ENCODE peak calls at places on chromosomes 11 and 22, in four cellular contexts. One of them, this sample, is unnamed.

GRCh38 chr11:45036733-45037132 is 86.0 kb upstream of the TP53I11 start:
- DNase-seq in HepG2: no peak
- DNase-seq in H1: no peak
- DNase-seq in A549: no peak
- DNase-seq in this sample: no peak

GRCh38 chr22:49415219-49415951 is 412.3 kb downstream of the BRD1 start:
- DNase-seq in HepG2: no peak
- DNase-seq in H1: no peak
- DNase-seq in A549: no peak
- DNase-seq in this sample: no peak

GRCh38 chr11:107720305-107720775 is 8.5 kb upstream of the SLN start:
- DNase-seq in H1: no peak
- DNase-seq in HepG2: no peak
- DNase-seq in A549: no peak
- DNase-seq in this sample: no peak

GRCh38 chr11:61545341-61545740 is 35.5 kb downstream of the SYT7 start:
- DNase-seq in H1: no peak
- DNase-seq in A549: peak; percentile 42
- DNase-seq in HepG2: no peak
- DNase-seq in this sample: peak; percentile 72

GRCh38 chr11:100629671-100630070 is 57.4 kb upstream of the ARHGAP42 start:
- DNase-seq in A549: peak; percentile 47
- DNase-seq in HepG2: no peak
- DNase-seq in H1: no peak
- DNase-seq in this sample: no peak

GRCh38 chr11:72308226-72309073 is 64.5 kb upstream of the PHOX2A start:
- DNase-seq in H1: no peak
- DNase-seq in A549: no peak
- DNase-seq in HepG2: no peak
- DNase-seq in this sample: no peak

GRCh38 chr11:35274909-35275807 is 136.2 kb downstream of the CD44 start:
- DNase-seq in A549: peak; percentile 45
- DNase-seq in H1: no peak
- DNase-seq in HepG2: peak; percentile 3
- DNase-seq in this sample: no peak

GRCh38 chr22:35315855-35316745 is 16.4 kb downstream of the TOM1 start:
- DNase-seq in A549: no peak
- DNase-seq in HepG2: no peak
- DNase-seq in H1: no peak
- DNase-seq in this sample: no peak

GRCh38 chr11:108135845-108136599 is 14.7 kb downstream of the ACAT1 start:
- DNase-seq in H1: no peak
- DNase-seq in A549: peak; percentile 8
- DNase-seq in HepG2: no peak
- DNase-seq in this sample: no peak

GRCh38 chr22:32777997-32778396 is 23.5 kb upstream of the TIMP3 start:
- DNase-seq in H1: no peak
- DNase-seq in HepG2: no peak
- DNase-seq in A549: no peak
- DNase-seq in this sample: no peak

GRCh38 chr11:45110562-45110961 is 35.9 kb upstream of the PRDM11 start:
- DNase-seq in H1: no peak
- DNase-seq in HepG2: peak; percentile 72
- DNase-seq in A549: peak; percentile 78
- DNase-seq in this sample: peak; percentile 74

GRCh38 chr11:86740628-86741488 is 59.5 kb upstream of the PRSS23 start:
- DNase-seq in HepG2: peak; percentile 78
- DNase-seq in H1: peak; percentile 58
- DNase-seq in A549: peak; percentile 95
- DNase-seq in this sample: peak; percentile 59

GRCh38 chr11:2825261-2825885 is 60.2 kb downstream of the CDKN1C start:
- DNase-seq in H1: no peak
- DNase-seq in HepG2: peak; percentile 21
- DNase-seq in A549: no peak
- DNase-seq in this sample: peak; percentile 32

GRCh38 chr11:67197606-67198005 is 68.7 kb upstream of the GRK2 start:
- DNase-seq in A549: no peak
- DNase-seq in HepG2: no peak
- DNase-seq in H1: no peak
- DNase-seq in this sample: no peak

GRCh38 chr11:90849278-90849677 is 626.4 kb upstream of the CHORDC1 start:
- DNase-seq in H1: no peak
- DNase-seq in HepG2: no peak
- DNase-seq in A549: peak; percentile 8
- DNase-seq in this sample: no peak

GRCh38 chr22:42275970-42276369 is 5.5 kb upstream of the TCF20 start:
- DNase-seq in HepG2: no peak
- DNase-seq in H1: no peak
- DNase-seq in A549: no peak
- DNase-seq in this sample: no peak

GRCh38 chr11:61293869-61294716 is 1.0 kb downstream of the VWCE start:
- DNase-seq in H1: no peak
- DNase-seq in A549: peak; percentile 33
- DNase-seq in HepG2: peak; percentile 34
- DNase-seq in this sample: no peak

GRCh38 chr22:37909756-37910155 is 3.7 kb downstream of the MICALL1 start:
- DNase-seq in HepG2: no peak
- DNase-seq in H1: no peak
- DNase-seq in A549: no peak
- DNase-seq in this sample: no peak

GRCh38 chr22:44023404-44024287 is 456 bp upstream of the PARVB start:
- DNase-seq in HepG2: no peak
- DNase-seq in A549: peak; percentile 51
- DNase-seq in H1: no peak
- DNase-seq in this sample: peak; percentile 75
- TF ChIP-seq PHF8 in HepG2: peak; percentile 39
- TF ChIP-seq PHF8 in A549: peak; percentile 72
- TF ChIP-seq PHF8 in H1: peak; percentile 69
- TF ChIP-seq PHF8 in this sample: peak; percentile 85

DNA sequence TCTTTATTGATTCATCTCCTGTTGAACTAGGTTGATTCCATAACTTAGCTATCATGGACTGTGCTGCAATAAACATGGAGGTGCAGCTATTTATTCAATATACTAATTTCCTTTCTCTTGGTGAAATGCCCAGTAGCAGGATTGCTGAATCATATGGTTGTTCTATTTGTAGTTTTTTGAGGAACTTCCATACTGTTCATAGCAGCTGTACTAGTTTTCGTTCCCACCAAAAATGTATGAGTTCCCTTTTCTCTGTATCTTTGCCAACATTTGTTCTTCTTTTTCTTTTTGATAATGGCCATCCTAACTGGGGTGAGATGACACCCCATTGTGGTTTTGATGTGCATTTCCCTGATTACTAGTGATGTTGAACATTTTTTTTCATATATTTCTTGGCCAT is 87.2 kb upstream of the NAV2 start:
- DNase-seq in H1: no peak
- DNase-seq in A549: no peak
- DNase-seq in HepG2: no peak
- DNase-seq in this sample: no peak
- TF ChIP-seq PHF8 in H1: no peak
- TF ChIP-seq PHF8 in A549: no peak
- TF ChIP-seq PHF8 in HepG2: no peak
- TF ChIP-seq PHF8 in this sample: no peak

GRCh38 chr22:45543243-45543642 is 40.6 kb downstream of the FBLN1 start:
- DNase-seq in A549: no peak
- DNase-seq in H1: no peak
- DNase-seq in HepG2: no peak
- DNase-seq in this sample: no peak

GRCh38 chr22:45546333-45547015 is 43.8 kb downstream of the FBLN1 start:
- DNase-seq in A549: no peak
- DNase-seq in H1: no peak
- DNase-seq in HepG2: no peak
- DNase-seq in this sample: no peak

GRCh38 chr22:45542001-45542520 is 39.4 kb downstream of the FBLN1 start:
- DNase-seq in H1: no peak
- DNase-seq in A549: no peak
- DNase-seq in HepG2: no peak
- DNase-seq in this sample: no peak

GRCh38 chr22:45547016-45547345 is 44.3 kb downstream of the FBLN1 start:
- DNase-seq in HepG2: no peak
- DNase-seq in A549: no peak
- DNase-seq in H1: no peak
- DNase-seq in this sample: no peak

GRCh38 chr22:45544588-45545170 is 42.0 kb downstream of the FBLN1 start:
- DNase-seq in H1: no peak
- DNase-seq in HepG2: no peak
- DNase-seq in A549: no peak
- DNase-seq in this sample: no peak
- TF ChIP-seq PHF8 in H1: no peak
- TF ChIP-seq PHF8 in HepG2: no peak
- TF ChIP-seq PHF8 in A549: no peak
- TF ChIP-seq PHF8 in this sample: no peak

GRCh38 chr11:74672956-74673895 is 58.0 kb downstream of the CHRDL2 start:
- DNase-seq in H1: no peak
- DNase-seq in A549: peak; percentile 98
- DNase-seq in HepG2: no peak
- DNase-seq in this sample: peak; percentile 55
- TF ChIP-seq PHF8 in H1: no peak
- TF ChIP-seq PHF8 in A549: no peak
- TF ChIP-seq PHF8 in HepG2: no peak
- TF ChIP-seq PHF8 in this sample: no peak

GRCh38 chr11:10900686-10901415 is 43.0 kb upstream of the ZBED5 start:
- DNase-seq in H1: no peak
- DNase-seq in A549: peak; percentile 39
- DNase-seq in HepG2: no peak
- DNase-seq in this sample: peak; percentile 25
- TF ChIP-seq PHF8 in H1: no peak
- TF ChIP-seq PHF8 in A549: no peak
- TF ChIP-seq PHF8 in HepG2: no peak
- TF ChIP-seq PHF8 in this sample: no peak

DNA sequence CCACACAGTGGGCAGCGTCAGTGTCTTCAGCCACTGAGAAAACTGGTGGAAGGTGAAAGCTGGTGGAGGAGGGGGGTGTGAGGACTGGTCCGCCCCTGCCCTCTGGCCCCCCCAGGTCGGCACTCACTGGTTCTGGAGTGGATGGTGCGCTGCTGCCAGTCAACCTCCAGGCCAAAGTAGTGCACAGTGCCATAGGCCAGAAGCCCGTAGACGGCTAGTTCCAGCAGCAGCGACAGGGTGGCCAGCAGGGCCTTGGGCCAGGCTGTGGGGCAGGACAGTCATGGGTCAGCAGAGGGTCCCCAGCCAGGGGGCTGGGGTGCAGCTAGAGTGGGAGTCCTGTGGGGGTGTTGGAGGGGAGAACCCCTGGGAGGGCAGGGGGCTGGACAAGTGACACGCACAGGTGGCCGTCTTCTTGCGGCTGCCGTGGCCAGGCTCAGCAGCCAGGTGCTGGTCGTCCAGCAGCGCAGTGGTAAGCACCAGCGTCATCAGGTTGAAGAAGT is 2.2 kb downstream of the LMF2 start:
- DNase-seq in A549: no peak
- DNase-seq in HepG2: no peak
- DNase-seq in H1: no peak
- DNase-seq in this sample: no peak
- TF ChIP-seq PHF8 in A549: no peak
- TF ChIP-seq PHF8 in HepG2: no peak
- TF ChIP-seq PHF8 in H1: no peak
- TF ChIP-seq PHF8 in this sample: no peak

GRCh38 chr11:70771099-70771885 is 373.0 kb downstream of the CTTN start:
- DNase-seq in H1: no peak
- DNase-seq in HepG2: no peak
- DNase-seq in A549: no peak
- DNase-seq in this sample: no peak
- TF ChIP-seq PHF8 in H1: no peak
- TF ChIP-seq PHF8 in HepG2: no peak
- TF ChIP-seq PHF8 in A549: no peak
- TF ChIP-seq PHF8 in this sample: no peak

This sample was measured in K562.